ENCODE peak calls at places on chromosomes 12 and 14, in seven cellular contexts. S, N, U, B, X, A and P are unnamed samples. For H3K9me3, the result is how much of the 10 kb centered on the place peaks cover.

GRCh38 chr14:74401504-74402241 is 24.3 kb downstream of the SYNDIG1L start:
- DNase-seq in U (peak), B (no peak), A (no peak), S (peak), N (peak), X (no peak), P (peak)

GRCh38 chr12:1842183-1842904 is 22.0 kb downstream of the LRTM2 start:
- DNase-seq in S (no peak), X (no peak), U (no peak), N (no peak), A (peak), B (no peak), P (no peak)

GRCh38 chr12:91178139-91178561 is 4.5 kb downstream of the DCN start:
- DNase-seq in A (no peak), U (no peak), B (no peak), N (no peak), S (no peak), X (peak), P (peak)

GRCh38 chr14:50070230-50070629 is 46.1 kb downstream of the VCPKMT start:
- DNase-seq in S (no peak), A (no peak), B (no peak), X (no peak), U (no peak), N (no peak), P (no peak)

GRCh38 chr12:58564721-58565120 is 355.6 kb downstream of the LRIG3 start:
- DNase-seq in N (no peak), X (peak), S (no peak), U (no peak), A (no peak), B (no peak), P (no peak)

GRCh38 chr14:95313707-95314106 is 6.0 kb downstream of the CLMN start:
- DNase-seq in X (no peak), N (no peak), S (no peak), B (peak), U (peak), A (peak), P (peak)

GRCh38 chr12:51065530-51065929 is 17.4 kb downstream of the LETMD1 start:
- DNase-seq in A (no peak), S (no peak), U (no peak), N (no peak), B (no peak), X (no peak), P (no peak)

GRCh38 chr12:107492393-107493134 is 193.0 kb upstream of the PWP1 start:
- DNase-seq in N (no peak), B (no peak), X (no peak), S (no peak), U (peak), A (no peak), P (no peak)

GRCh38 chr12:47844264-47845020 is 24.7 kb upstream of the HDAC7 start:
- DNase-seq in A (peak), B (no peak), N (no peak), X (no peak), S (no peak), U (no peak), P (no peak)

GRCh38 chr12:6345319-6346071 is 3.6 kb upstream of the TNFRSF1A start:
- DNase-seq in B (peak), A (no peak), U (no peak), N (no peak), X (peak), S (peak), P (peak)

DNA sequence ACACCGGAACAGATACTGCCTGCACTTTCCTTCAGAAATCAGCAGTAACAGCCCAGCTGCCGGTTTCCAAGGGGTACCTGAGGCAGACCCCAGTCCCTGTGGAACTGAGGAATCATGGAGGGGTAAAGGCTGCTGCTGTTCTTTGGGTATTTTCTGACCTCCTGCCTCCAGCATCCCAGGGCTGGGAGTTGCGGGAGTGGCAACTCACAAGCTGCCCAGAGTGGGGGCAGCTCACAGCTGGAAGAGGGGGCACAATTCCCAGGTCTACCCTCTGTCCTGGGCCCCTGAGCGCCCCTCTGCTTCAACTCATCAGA is 9.6 kb downstream of the ZNF605 start:
- DNase-seq in B (no peak), A (no peak), U (no peak), S (no peak), N (no peak), X (no peak), P (no peak)
- H3K9me3 ChIP-seq in B (half or more), A (half or more), U (half or more), S (under half), N (under half), X (half or more), P (under half)

GRCh38 chr14:64544607-64545312 is 4.2 kb downstream of the HSPA2 start:
- DNase-seq in N (no peak), U (no peak), X (no peak), S (no peak), A (no peak), B (no peak), P (no peak)
- H3K4me3 ChIP-seq in N (no peak), U (peak), X (no peak), S (no peak), A (no peak), B (peak), P (no peak)

GRCh38 chr12:34300376-34301250 is 278.3 kb downstream of the ALG10 start:
- DNase-seq in A (peak), B (no peak), X (no peak), U (no peak), N (no peak), S (no peak), P (peak)
- H3K9me3 ChIP-seq in A (under half), B (under half), X (under half), U (under half), N (under half), S (under half), P (under half)

GRCh38 chr12:12010277-12011031 is 60.3 kb upstream of the BCL2L14 start:
- DNase-seq in A (peak), N (peak), X (peak), U (peak), S (no peak), B (no peak), P (peak)
- H3K4me3 ChIP-seq in A (peak), N (peak), X (no peak), U (peak), S (no peak), B (no peak), P (no peak)

GRCh38 chr14:29242755-29243340 is 476.3 kb downstream of the FOXG1 start:
- DNase-seq in N (no peak), A (no peak), S (no peak), B (no peak), X (peak), U (no peak), P (no peak)
- H3K9me3 ChIP-seq in N (under half), A (under half), S (under half), B (under half), X (under half), U (under half), P (under half)